ENCODE peak calls at places on chromosomes 6 and 20, in four cellular contexts. One of them, this sample, is unnamed.

GRCh38 chr6:122151768-122152167 is 247.7 kb upstream of the HSF2 start:
- DNase-seq in K562: no peak
- DNase-seq in WTC11: no peak
- DNase-seq in GM12878: no peak
- DNase-seq in this sample: no peak

GRCh38 chr20:47137231-47137865 is 219.2 kb downstream of the ZMYND8 start:
- DNase-seq in K562: no peak
- DNase-seq in WTC11: no peak
- DNase-seq in GM12878: no peak
- DNase-seq in this sample: no peak

GRCh38 chr6:30463651-30464618 is 25.4 kb upstream of the HLA-E start:
- DNase-seq in K562: no peak
- DNase-seq in GM12878: peak
- DNase-seq in WTC11: peak
- DNase-seq in this sample: peak

GRCh38 chr20:46111028-46111835 is 6.9 kb upstream of the CD40 start:
- DNase-seq in K562: no peak
- DNase-seq in WTC11: no peak
- DNase-seq in GM12878: peak
- DNase-seq in this sample: no peak

GRCh38 chr6:32192608-32193039 is at the start of gene GPSM3:
- DNase-seq in GM12878: peak
- DNase-seq in WTC11: peak
- DNase-seq in K562: peak
- DNase-seq in this sample: no peak

GRCh38 chr20:4130404-4131189 is 115.2 kb upstream of the RNF24 start:
- DNase-seq in K562: peak
- DNase-seq in WTC11: no peak
- DNase-seq in GM12878: no peak
- DNase-seq in this sample: no peak

GRCh38 chr6:165718486-165718885 is 55.4 kb upstream of the PDE10A start:
- DNase-seq in K562: no peak
- DNase-seq in WTC11: no peak
- DNase-seq in GM12878: no peak
- DNase-seq in this sample: no peak

GRCh38 chr6:140957334-140957733 is 1175.4 kb upstream of the GJE1 start:
- DNase-seq in K562: no peak
- DNase-seq in GM12878: no peak
- DNase-seq in WTC11: no peak
- DNase-seq in this sample: no peak

GRCh38 chr20:33822423-33822822 is 11.3 kb downstream of the CHMP4B start:
- DNase-seq in GM12878: no peak
- DNase-seq in WTC11: no peak
- DNase-seq in K562: no peak
- DNase-seq in this sample: no peak

GRCh38 chr6:93684339-93684738 is 265.0 kb upstream of the EPHA7 start:
- DNase-seq in GM12878: no peak
- DNase-seq in K562: no peak
- DNase-seq in WTC11: no peak
- DNase-seq in this sample: no peak

GRCh38 chr20:4876731-4877130 is 124.6 kb downstream of the SLC23A2 start:
- DNase-seq in GM12878: no peak
- DNase-seq in K562: no peak
- DNase-seq in WTC11: no peak
- DNase-seq in this sample: no peak

GRCh38 chr6:107231243-107231642 is 115.9 kb upstream of the BEND3 start:
- DNase-seq in WTC11: no peak
- DNase-seq in K562: no peak
- DNase-seq in GM12878: no peak
- DNase-seq in this sample: no peak

GRCh38 chr6:43634702-43635303 is 837 bp upstream of the MAD2L1BP start:
- DNase-seq in K562: no peak
- DNase-seq in GM12878: no peak
- DNase-seq in WTC11: no peak
- DNase-seq in this sample: no peak

GRCh38 chr20:18012901-18013300 is 44.1 kb downstream of the MGME1 start:
- DNase-seq in GM12878: no peak
- DNase-seq in K562: no peak
- DNase-seq in WTC11: no peak
- DNase-seq in this sample: no peak

GRCh38 chr6:169252805-169253189 is 849 bp downstream of the THBS2 start:
- DNase-seq in WTC11: peak
- DNase-seq in GM12878: no peak
- DNase-seq in K562: no peak
- DNase-seq in this sample: no peak
- TF ChIP-seq TCF7 in WTC11: no peak
- TF ChIP-seq TCF7 in GM12878: no peak
- TF ChIP-seq TCF7 in K562: no peak
- TF ChIP-seq TCF7 in this sample: no peak

GRCh38 chr6:33277663-33278391 is 904 bp downstream of the B3GALT4 start:
- DNase-seq in K562: peak
- DNase-seq in GM12878: no peak
- DNase-seq in WTC11: peak
- DNase-seq in this sample: no peak
- TF ChIP-seq TCF7 in K562: no peak
- TF ChIP-seq TCF7 in GM12878: no peak
- TF ChIP-seq TCF7 in WTC11: no peak
- TF ChIP-seq TCF7 in this sample: no peak

GRCh38 chr6:66751630-66752029 is 1044.6 kb upstream of the EYS start:
- DNase-seq in GM12878: no peak
- DNase-seq in K562: no peak
- DNase-seq in WTC11: no peak
- DNase-seq in this sample: no peak
- TF ChIP-seq TCF7 in GM12878: no peak
- TF ChIP-seq TCF7 in K562: no peak
- TF ChIP-seq TCF7 in WTC11: no peak
- TF ChIP-seq TCF7 in this sample: no peak

GRCh38 chr6:138523347-138524210 is 24.3 kb upstream of the NHSL1 start:
- DNase-seq in WTC11: no peak
- DNase-seq in GM12878: no peak
- DNase-seq in K562: no peak
- DNase-seq in this sample: no peak

GRCh38 chr6:138521800-138522199 is 22.5 kb upstream of the NHSL1 start:
- DNase-seq in WTC11: no peak
- DNase-seq in K562: no peak
- DNase-seq in GM12878: no peak
- DNase-seq in this sample: no peak

GRCh38 chr6:138524526-138524925 is 25.2 kb upstream of the NHSL1 start:
- DNase-seq in K562: no peak
- DNase-seq in WTC11: no peak
- DNase-seq in GM12878: no peak
- DNase-seq in this sample: no peak

GRCh38 chr6:138520463-138520862 is 21.2 kb upstream of the NHSL1 start:
- DNase-seq in WTC11: no peak
- DNase-seq in K562: peak
- DNase-seq in GM12878: no peak
- DNase-seq in this sample: no peak

DNA sequence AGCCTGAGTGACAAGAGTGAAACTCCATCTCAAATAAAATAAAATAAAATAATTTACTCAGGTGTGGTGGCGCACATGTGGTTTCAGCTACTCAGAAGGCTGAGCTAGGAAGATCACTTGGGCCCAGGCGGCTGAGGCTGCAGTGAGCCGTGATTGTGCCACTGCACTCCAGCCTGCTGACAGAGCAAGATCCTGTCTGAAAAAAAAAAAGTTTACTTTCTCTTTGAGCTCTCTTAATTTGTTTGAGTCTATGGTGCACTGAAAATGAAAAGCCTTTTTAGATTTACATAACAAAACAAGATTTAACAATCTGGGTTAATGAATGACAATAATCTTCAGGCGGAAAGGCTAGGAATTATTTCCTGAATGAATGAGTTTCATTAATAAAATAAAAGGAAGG is 23.3 kb upstream of the NHSL1 start:
- DNase-seq in GM12878: no peak
- DNase-seq in WTC11: no peak
- DNase-seq in K562: no peak
- DNase-seq in this sample: no peak
- TF ChIP-seq TCF7 in GM12878: no peak
- TF ChIP-seq TCF7 in WTC11: no peak
- TF ChIP-seq TCF7 in K562: no peak
- TF ChIP-seq TCF7 in this sample: no peak

GRCh38 chr20:35055445-35056276 is 36.9 kb downstream of the TRPC4AP start:
- DNase-seq in K562: no peak
- DNase-seq in WTC11: no peak
- DNase-seq in GM12878: no peak
- DNase-seq in this sample: no peak

GRCh38 chr20:35054804-35055203 is 37.8 kb downstream of the TRPC4AP start:
- DNase-seq in GM12878: no peak
- DNase-seq in WTC11: no peak
- DNase-seq in K562: no peak
- DNase-seq in this sample: no peak

GRCh38 chr20:35048739-35049138 is 43.9 kb downstream of the TRPC4AP start:
- DNase-seq in WTC11: no peak
- DNase-seq in GM12878: no peak
- DNase-seq in K562: no peak
- DNase-seq in this sample: peak

DNA sequence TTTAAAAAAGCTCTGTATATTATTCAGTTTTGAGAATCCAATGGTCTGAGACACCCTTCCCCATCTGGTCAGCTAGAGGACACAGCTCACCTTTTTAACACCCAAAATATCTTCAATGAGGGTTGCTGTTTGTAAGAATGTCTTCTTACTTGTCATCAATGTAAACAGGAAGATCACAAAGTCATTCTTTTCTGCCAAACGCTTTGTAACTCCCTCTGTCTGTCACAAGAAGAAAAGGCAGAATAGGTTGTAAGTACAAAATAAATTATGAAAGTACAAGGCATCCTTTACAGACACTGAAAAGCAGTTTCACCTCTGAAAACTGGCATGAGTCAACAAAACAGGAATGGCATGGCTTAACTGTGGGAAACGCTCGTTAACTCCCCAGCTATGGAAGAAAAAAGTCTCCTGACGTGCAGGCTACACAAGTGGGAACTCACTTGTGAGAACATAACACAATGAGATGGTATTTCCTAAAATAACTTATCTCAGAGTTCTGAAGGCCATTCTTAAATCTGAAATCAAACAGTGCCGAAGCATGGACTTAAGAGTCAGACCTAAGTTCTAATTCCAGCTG is 42.7 kb downstream of the TRPC4AP start:
- DNase-seq in WTC11: no peak
- DNase-seq in K562: no peak
- DNase-seq in GM12878: no peak
- DNase-seq in this sample: no peak
- TF ChIP-seq TCF7 in WTC11: no peak
- TF ChIP-seq TCF7 in K562: no peak
- TF ChIP-seq TCF7 in GM12878: no peak
- TF ChIP-seq TCF7 in this sample: no peak

DNA sequence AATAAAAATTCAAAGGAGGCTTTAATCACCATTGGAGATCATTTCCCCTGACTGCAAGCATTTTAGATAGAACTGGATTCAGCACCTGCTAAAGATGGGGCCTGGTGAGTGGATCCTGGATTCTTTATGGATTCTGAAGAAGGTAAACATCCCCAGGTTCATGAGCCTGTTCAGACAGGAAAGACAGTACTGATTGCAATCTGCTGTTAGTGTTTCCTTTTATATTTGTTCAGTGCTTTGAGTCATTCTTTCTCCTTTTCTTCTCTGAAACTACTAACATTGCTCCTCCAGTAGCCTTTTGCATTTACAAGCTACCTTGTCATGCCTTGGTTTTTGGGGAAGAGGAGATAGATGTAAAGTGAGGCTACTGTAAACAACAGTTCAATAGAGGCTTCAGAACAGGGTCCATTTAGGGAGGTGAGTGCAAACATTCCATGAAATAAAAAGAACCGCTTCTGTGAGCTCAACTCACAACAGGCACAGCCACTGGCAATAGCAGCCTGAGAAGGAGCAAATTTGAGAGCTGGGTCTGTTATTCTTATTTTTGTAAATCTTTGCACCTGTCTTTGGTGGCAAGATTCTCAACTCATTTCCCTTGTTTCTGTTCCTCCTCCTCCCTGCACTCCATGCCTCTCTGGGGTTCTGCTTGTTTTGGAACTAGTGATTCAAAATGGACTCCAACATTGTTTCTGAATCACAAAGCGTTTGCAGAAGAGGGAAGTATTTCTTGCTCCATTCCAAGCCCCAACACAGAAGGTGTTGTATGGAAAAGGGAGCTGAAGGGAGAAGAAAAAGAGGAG is 66.5 kb upstream of the PRL start:
- DNase-seq in K562: no peak
- DNase-seq in GM12878: no peak
- DNase-seq in WTC11: no peak
- DNase-seq in this sample: peak
- TF ChIP-seq TCF7 in K562: no peak
- TF ChIP-seq TCF7 in GM12878: no peak
- TF ChIP-seq TCF7 in WTC11: no peak
- TF ChIP-seq TCF7 in this sample: no peak

GRCh38 chr6:4187480-4187879 is 52.1 kb upstream of the ECI2 start:
- DNase-seq in WTC11: no peak
- DNase-seq in K562: no peak
- DNase-seq in GM12878: no peak
- DNase-seq in this sample: no peak

GRCh38 chr6:4188801-4189200 is 53.4 kb upstream of the ECI2 start:
- DNase-seq in K562: peak
- DNase-seq in GM12878: no peak
- DNase-seq in WTC11: no peak
- DNase-seq in this sample: no peak

GRCh38 chr6:4185419-4185818 is 50.0 kb upstream of the ECI2 start:
- DNase-seq in WTC11: no peak
- DNase-seq in K562: peak
- DNase-seq in GM12878: no peak
- DNase-seq in this sample: no peak

GRCh38 chr6:4186391-4186790 is 51.0 kb upstream of the ECI2 start:
- DNase-seq in GM12878: no peak
- DNase-seq in WTC11: no peak
- DNase-seq in K562: no peak
- DNase-seq in this sample: no peak

DNA sequence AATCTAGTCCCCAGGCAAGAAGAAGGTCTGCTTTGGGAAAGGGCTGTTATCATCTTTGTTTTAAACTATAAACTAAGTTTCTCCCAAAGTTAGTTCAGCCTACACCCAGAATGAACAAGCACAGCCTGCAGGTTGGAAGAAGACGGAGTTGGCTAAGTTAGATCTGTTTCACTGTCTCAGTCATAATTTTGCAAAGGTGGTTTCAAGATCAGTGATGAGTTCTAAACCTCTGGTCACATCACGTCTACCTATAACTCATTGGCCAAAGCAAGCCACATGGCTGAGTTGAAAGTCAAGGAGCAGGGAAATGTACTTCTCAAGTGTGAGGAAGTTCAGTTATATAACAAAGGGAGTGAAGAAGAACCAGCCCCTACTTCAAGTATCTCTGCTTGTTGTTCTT is 50.5 kb upstream of the ECI2 start:
- DNase-seq in K562: no peak
- DNase-seq in GM12878: no peak
- DNase-seq in WTC11: no peak
- DNase-seq in this sample: no peak
- TF ChIP-seq TCF7 in K562: no peak
- TF ChIP-seq TCF7 in GM12878: no peak
- TF ChIP-seq TCF7 in WTC11: no peak
- TF ChIP-seq TCF7 in this sample: no peak

GRCh38 chr6:10112871-10113584 is 301.8 kb downstream of the TFAP2A start:
- DNase-seq in GM12878: no peak
- DNase-seq in K562: peak
- DNase-seq in WTC11: peak
- DNase-seq in this sample: no peak
- TF ChIP-seq TCF7 in GM12878: no peak
- TF ChIP-seq TCF7 in K562: no peak
- TF ChIP-seq TCF7 in WTC11: no peak
- TF ChIP-seq TCF7 in this sample: no peak

This sample was measured in HepG2.